ENCODE peak calls at places on chromosomes 11 and 22, in nine cellular contexts. Y is Karpas-422, D is IMR-90, V is right lobe of liver, X is mammary epithelial cell, I is sigmoid colon, F is heart left ventricle, N is uterus, L is lower lobe of right lung. R is an unnamed sample.

GRCh38 chr22:42072606-42073330 is 1.3 kb upstream of the PHETA2 start:
- DNase-seq in Y (no peak), F (no peak), X (no peak), V (peak), L (no peak), N (no peak), D (no peak), I (no peak), R (no peak)

GRCh38 chr11:26916805-26917204 is 77.1 kb upstream of the FIBIN start:
- DNase-seq in V (no peak), D (no peak), L (no peak), Y (no peak), F (no peak), I (no peak), X (no peak), N (no peak), R (no peak)

GRCh38 chr11:10750838-10751580 is at the start of gene CTR9:
- DNase-seq in N (peak), D (peak), L (peak), Y (peak), X (peak), I (peak), V (peak), F (peak), R (peak)

GRCh38 chr11:47399860-47400812 is 8.3 kb upstream of the SLC39A13 start:
- DNase-seq in I (no peak), D (no peak), F (no peak), X (no peak), L (no peak), Y (peak), N (no peak), V (no peak), R (no peak)

GRCh38 chr11:94849836-94850235 is 81.7 kb downstream of the AMOTL1 start:
- DNase-seq in F (peak), D (peak), L (no peak), I (no peak), V (no peak), N (peak), X (no peak), Y (no peak), R (no peak)

GRCh38 chr11:96242971-96243647 is 99.9 kb downstream of the MAML2 start:
- DNase-seq in I (peak), N (peak), Y (peak), F (peak), L (peak), V (peak), D (peak), X (peak), R (peak)

GRCh38 chr22:17945851-17946690 is 78.3 kb downstream of the MICAL3 start:
- DNase-seq in D (no peak), Y (peak), I (peak), V (no peak), L (no peak), F (no peak), X (no peak), N (no peak), R (no peak)

GRCh38 chr22:43004362-43005035 is 10.4 kb downstream of the PACSIN2 start:
- DNase-seq in Y (no peak), N (no peak), X (no peak), L (peak), V (peak), F (no peak), D (no peak), I (no peak), R (no peak)

GRCh38 chr11:123357990-123358827 is 71.9 kb upstream of the GRAMD1B start:
- DNase-seq in Y (no peak), F (peak), X (peak), L (no peak), V (no peak), I (no peak), N (no peak), D (peak), R (peak)

GRCh38 chr22:35743466-35743865 is 25.8 kb downstream of the APOL5 start:
- DNase-seq in L (no peak), V (no peak), N (no peak), X (no peak), F (no peak), Y (no peak), D (peak), I (no peak), R (no peak)

GRCh38 chr11:57499413-57499982 is 16.0 kb downstream of the SLC43A1 start:
- DNase-seq in F (peak), V (peak), L (peak), X (peak), I (peak), N (peak), Y (peak), D (peak), R (peak)

GRCh38 chr11:126366064-126366822 is 10.8 kb downstream of the ST3GAL4 start:
- DNase-seq in V (no peak), N (no peak), D (no peak), L (peak), Y (no peak), X (no peak), I (peak), F (no peak), R (no peak)

GRCh38 chr11:12914401-12914912 is 94.7 kb upstream of the RASSF10 start:
- DNase-seq in F (peak), V (no peak), X (peak), I (peak), L (peak), Y (peak), N (no peak), D (peak), R (peak)

GRCh38 chr11:60993611-60994010 is 22.1 kb downstream of the CD6 start:
- DNase-seq in X (no peak), Y (no peak), D (no peak), F (no peak), I (no peak), V (no peak), N (no peak), L (no peak), R (no peak)

GRCh38 chr11:7552666-7553065 is 38.9 kb downstream of the PPFIBP2 start:
- DNase-seq in I (no peak), V (no peak), D (no peak), N (no peak), L (no peak), Y (no peak), F (no peak), X (no peak), R (no peak)

GRCh38 chr11:95231881-95232605 is 1.0 kb upstream of the SESN3 start:
- DNase-seq in V (peak), F (peak), D (no peak), Y (peak), I (peak), L (peak), X (peak), N (peak), R (no peak)

GRCh38 chr11:74926304-74927030 is 22.4 kb downstream of the XRRA1 start:
- DNase-seq in F (no peak), L (no peak), D (peak), N (no peak), Y (no peak), V (no peak), X (peak), I (no peak), R (peak)

GRCh38 chr11:72433455-72434061 is 773 bp downstream of the CLPB start:
- DNase-seq in I (no peak), X (no peak), D (no peak), V (peak), Y (no peak), L (peak), F (no peak), N (peak), R (peak)
- H3K27ac ChIP-seq in I (peak), X (peak), D (peak), V (peak), Y (no peak), L (peak), F (peak), N (peak), R (no peak)

GRCh38 chr22:19959043-19959586 is 17.5 kb upstream of the TXNRD2 start:
- DNase-seq in I (peak), X (no peak), N (peak), L (peak), V (peak), D (peak), F (peak), Y (peak), R (no peak)
- H3K27ac ChIP-seq in I (peak), X (no peak), N (peak), L (peak), V (peak), D (no peak), F (peak), Y (no peak), R (no peak)

GRCh38 chr11:34475656-34476055 is 36.9 kb downstream of the CAT start:
- DNase-seq in L (no peak), D (no peak), N (no peak), I (no peak), Y (no peak), V (no peak), X (no peak), F (no peak), R (no peak)
- H3K27ac ChIP-seq in L (peak), D (no peak), N (no peak), I (no peak), Y (no peak), V (no peak), X (no peak), F (no peak), R (no peak)

GRCh38 chr22:23531283-23531921 is 48.7 kb downstream of the IGLL1 start:
- DNase-seq in L (peak), N (no peak), V (no peak), D (no peak), F (no peak), Y (no peak), I (peak), X (no peak), R (no peak)
- H3K27ac ChIP-seq in L (no peak), N (no peak), V (no peak), D (no peak), F (no peak), Y (no peak), I (no peak), X (no peak), R (no peak)

GRCh38 chr11:116454951-116455350 is 317.8 kb downstream of the BUD13 start:
- DNase-seq in N (no peak), V (no peak), X (no peak), Y (no peak), L (no peak), I (no peak), F (no peak), D (no peak), R (no peak)
- H3K27ac ChIP-seq in N (no peak), V (no peak), X (no peak), Y (no peak), L (no peak), I (no peak), F (no peak), D (no peak), R (no peak)

DNA sequence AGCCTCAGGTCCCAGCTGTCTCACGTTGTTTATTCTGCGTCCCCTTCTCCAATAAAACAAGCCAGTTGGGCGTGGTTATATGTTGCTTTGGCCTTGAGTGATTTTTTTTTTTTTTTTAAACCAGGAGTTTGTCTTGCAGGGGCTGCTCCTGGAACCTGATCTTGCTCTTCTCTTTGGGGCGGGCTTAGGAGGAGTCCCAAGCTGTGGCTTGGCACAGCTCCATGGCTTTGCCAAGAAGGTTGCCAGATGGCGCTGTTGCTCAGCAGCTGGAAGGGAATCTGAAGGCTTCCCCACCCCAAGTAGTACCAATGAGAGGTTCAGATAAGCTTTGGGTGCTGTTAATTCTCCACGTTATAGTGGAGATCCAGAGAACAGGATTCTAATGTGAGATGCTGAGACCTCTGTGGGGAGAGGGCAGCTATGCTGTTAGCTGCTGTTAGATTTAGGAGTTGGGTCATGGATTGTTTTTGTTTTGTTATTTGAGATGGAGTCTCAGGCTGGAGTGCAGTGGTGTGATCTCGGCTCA is 2.0 kb upstream of the FERMT3 start:
- DNase-seq in D (peak), Y (peak), N (peak), V (peak), X (peak), F (peak), L (peak), I (peak), R (peak)
- H3K27ac ChIP-seq in D (no peak), Y (peak), N (no peak), V (peak), X (no peak), F (no peak), L (no peak), I (peak), R (no peak)

DNA sequence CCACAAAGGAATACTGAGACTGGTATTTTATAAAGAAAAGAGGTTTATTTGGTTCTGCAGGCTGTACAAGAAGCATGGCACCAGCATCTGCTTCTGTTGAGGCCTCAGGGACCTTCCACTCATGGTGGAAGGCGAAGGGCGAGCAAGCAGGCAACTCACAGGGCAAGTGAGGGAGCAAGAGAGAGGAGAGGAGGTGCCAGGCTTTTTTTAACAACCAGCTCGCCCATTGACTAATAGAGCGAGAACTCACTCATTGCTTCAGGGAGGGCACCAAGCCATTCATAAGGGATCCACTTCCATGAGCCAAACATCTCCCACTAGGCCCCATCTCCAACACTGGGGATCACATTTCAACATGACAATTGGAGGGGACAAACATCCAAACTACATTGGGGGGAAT is 1.2 kb downstream of the PTS start:
- DNase-seq in Y (no peak), X (peak), I (no peak), F (no peak), D (no peak), N (no peak), V (no peak), L (no peak), R (no peak)
- H3K27ac ChIP-seq in Y (no peak), X (peak), I (peak), F (peak), D (peak), N (peak), V (peak), L (peak), R (no peak)

GRCh38 chr22:46775364-46775758 is 12.9 kb downstream of the TBC1D22A start:
- DNase-seq in N (no peak), L (no peak), F (no peak), Y (peak), X (no peak), I (no peak), D (no peak), V (no peak), R (no peak)

GRCh38 chr22:46775789-46776485 is 13.5 kb downstream of the TBC1D22A start:
- DNase-seq in X (no peak), D (no peak), I (no peak), F (no peak), Y (no peak), V (no peak), L (no peak), N (no peak), R (no peak)

GRCh38 chr22:46776876-46777608 is 14.6 kb downstream of the TBC1D22A start:
- DNase-seq in L (no peak), Y (peak), V (no peak), F (no peak), I (no peak), N (no peak), X (no peak), D (no peak), R (no peak)

GRCh38 chr22:46777609-46777970 is 15.1 kb downstream of the TBC1D22A start:
- DNase-seq in X (no peak), L (peak), F (peak), Y (peak), N (no peak), D (no peak), I (no peak), V (no peak), R (no peak)

GRCh38 chr22:46776486-46776826 is 14.0 kb downstream of the TBC1D22A start:
- DNase-seq in X (no peak), N (no peak), Y (peak), V (no peak), F (no peak), D (no peak), L (no peak), I (no peak), R (no peak)
- H3K27ac ChIP-seq in X (no peak), N (no peak), Y (peak), V (no peak), F (no peak), D (no peak), L (peak), I (no peak), R (no peak)

GRCh38 chr11:44934735-44935250 is 15.9 kb downstream of the TP53I11 start:
- DNase-seq in N (no peak), X (no peak), F (no peak), Y (no peak), I (no peak), D (no peak), L (no peak), V (no peak), R (no peak)
- H3K27ac ChIP-seq in N (no peak), X (no peak), F (no peak), Y (no peak), I (no peak), D (no peak), L (no peak), V (no peak), R (no peak)